ENCODE peak calls at places on chromosomes 2 and 18, in seven cellular contexts. S, N, C, L, K, U and E are unnamed samples.

GRCh38 chr2:133755515-133756311 is 187.4 kb upstream of the NCKAP5 start:
- DNase-seq in U (no peak), C (no peak), L (no peak), K (no peak), S (peak; percentile 99), N (no peak), E (no peak)

GRCh38 chr2:29518988-29519925 is 402.1 kb downstream of the ALK start:
- DNase-seq in S (peak; percentile 54), C (no peak), L (no peak), N (no peak), K (no peak), U (no peak), E (no peak)

GRCh38 chr2:88656690-88657089 is 29.4 kb upstream of the EIF2AK3 start:
- DNase-seq in N (no peak), C (no peak), K (peak; percentile 47), L (no peak), S (no peak), U (no peak), E (no peak)

GRCh38 chr18:42268793-42269192 is 313.8 kb downstream of the PIK3C3 start:
- DNase-seq in U (no peak), C (no peak), K (no peak), L (no peak), N (no peak), S (no peak), E (no peak)

GRCh38 chr2:23544589-23545295 is 159.8 kb downstream of the KLHL29 start:
- DNase-seq in L (no peak), S (no peak), U (no peak), N (no peak), C (no peak), K (no peak), E (no peak)

GRCh38 chr18:8773980-8774379 is 68.6 kb downstream of the MTCL1 start:
- DNase-seq in U (no peak), C (no peak), K (no peak), L (no peak), N (no peak), S (no peak), E (no peak)

GRCh38 chr2:97935719-97936161 is 60.0 kb downstream of the TMEM131 start:
- DNase-seq in K (no peak), N (peak; percentile 5), S (peak; percentile 13), C (no peak), U (no peak), L (no peak), E (no peak)

GRCh38 chr2:150470435-150470834 is 17.0 kb downstream of the RND3 start:
- DNase-seq in K (no peak), C (no peak), S (no peak), U (no peak), N (no peak), L (no peak), E (no peak)

GRCh38 chr18:48680339-48680738 is 141.5 kb downstream of the CTIF start:
- DNase-seq in C (no peak), L (peak; percentile 77), N (no peak), K (no peak), S (no peak), U (no peak), E (no peak)
- TF ChIP-seq CTCF in C (no peak), L (no peak), N (no peak), K (no peak), S (no peak), U (no peak), E (no peak)

DNA sequence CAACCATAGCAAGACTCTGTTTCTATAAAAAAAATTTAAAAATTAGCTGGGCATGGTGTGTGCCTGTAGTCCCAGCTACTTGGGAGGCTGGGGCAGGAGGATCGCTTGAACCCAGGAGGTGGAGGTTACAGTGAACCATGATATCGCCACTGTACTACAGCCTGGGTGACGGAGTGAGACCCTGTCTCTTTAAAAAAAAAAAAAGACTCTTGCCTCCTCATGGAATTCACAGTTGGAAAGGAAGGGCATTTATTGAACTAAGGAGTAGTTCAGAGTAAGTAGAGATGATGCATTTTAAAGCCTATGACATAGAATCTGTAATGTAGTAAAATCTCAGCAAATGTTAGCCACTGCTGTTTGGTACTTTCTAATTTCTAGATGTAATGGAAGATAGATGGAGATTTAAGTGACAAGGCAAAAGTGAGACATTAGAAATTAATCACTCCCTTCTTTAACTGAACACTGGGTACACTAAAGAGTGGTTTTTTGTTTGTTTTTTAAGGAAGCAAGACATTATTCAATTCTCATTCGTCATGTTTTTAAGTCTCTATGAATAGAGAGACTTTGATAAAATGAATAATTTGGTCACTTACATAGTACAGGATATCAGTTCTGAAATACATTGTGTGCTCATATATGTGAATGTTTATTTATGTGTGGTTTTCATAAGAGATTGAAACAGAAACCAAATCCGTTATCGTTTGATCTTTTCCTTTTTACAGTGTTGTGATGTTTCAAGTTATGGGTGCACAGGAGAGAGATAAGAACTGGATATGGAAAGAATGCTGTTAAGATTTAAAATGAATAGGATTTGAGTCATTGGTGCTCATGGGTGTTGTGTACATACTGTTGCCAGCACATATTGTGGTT is 186.1 kb upstream of the STON1 start:
- DNase-seq in C (no peak), N (peak; percentile 75), U (no peak), L (no peak), K (no peak), S (peak; percentile 55), E (peak; percentile 55)
- H3K27ac ChIP-seq in C (peak overlapping the region; percentile 52), N (peak overlapping the region; percentile 86), U (peak overlapping the region; percentile 34), L (no peak overlapping the region), K (peak overlapping the region; percentile 56), S (no peak overlapping the region), E (peak overlapping the region; percentile 60)

GRCh38 chr2:197782121-197782520 is 3.0 kb downstream of the BOLL start:
- DNase-seq in K (no peak), N (no peak), U (no peak), L (no peak), C (no peak), S (no peak), E (no peak)
- TF ChIP-seq CTCF in K (no peak), N (no peak), U (no peak), L (no peak), C (no peak), S (no peak), E (no peak)

GRCh38 chr2:99490088-99491065 is 560 bp upstream of the REV1 start:
- DNase-seq in S (peak; percentile 89), U (peak; percentile 84), L (peak; percentile 98), K (peak; percentile 81), C (peak; percentile 89), N (peak; percentile 93), E (peak; percentile 97)

GRCh38 chr2:99496021-99496420 is 6.2 kb upstream of the REV1 start:
- DNase-seq in U (no peak), L (no peak), S (no peak), C (no peak), K (no peak), N (no peak), E (no peak)

GRCh38 chr2:99489758-99490087 is at the start of gene REV1:
- DNase-seq in C (no peak), L (no peak), N (no peak), K (no peak), U (no peak), S (no peak), E (no peak)

GRCh38 chr2:99495461-99495860 is 5.6 kb upstream of the REV1 start:
- DNase-seq in K (no peak), S (no peak), U (no peak), C (no peak), L (no peak), N (no peak), E (no peak)

DNA sequence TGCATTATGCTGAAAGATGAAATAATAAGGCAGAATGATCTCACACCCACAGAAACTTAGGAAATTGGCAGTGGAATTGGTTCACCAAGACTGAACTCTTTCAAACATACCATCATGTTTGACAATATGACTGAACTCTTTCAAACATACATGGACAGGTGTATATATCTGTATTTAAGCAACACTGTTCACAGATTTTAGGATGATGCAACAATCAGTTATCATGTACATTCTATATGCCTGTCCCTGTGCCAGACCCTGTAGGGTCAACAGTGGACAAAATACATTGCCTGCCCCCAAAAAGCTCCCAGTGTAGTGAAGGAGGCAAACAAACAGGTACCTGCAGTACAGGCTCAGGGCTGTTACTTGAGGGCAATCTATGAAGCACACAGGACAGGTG is 2.9 kb upstream of the REV1 start:
- DNase-seq in U (no peak), S (no peak), K (no peak), N (no peak), C (no peak), L (no peak), E (no peak)
- H3K27ac ChIP-seq in U (no peak overlapping the region), S (no peak overlapping the region), K (no peak overlapping the region), N (no peak overlapping the region), C (no peak overlapping the region), L (no peak overlapping the region), E (no peak overlapping the region)

GRCh38 chr2:168350380-168350779 is 103.0 kb upstream of the STK39 start:
- DNase-seq in N (no peak), C (no peak), L (no peak), S (no peak), K (no peak), U (no peak), E (no peak)
- TF ChIP-seq CTCF in N (no peak), C (no peak), L (no peak), S (peak; percentile 8), K (no peak), U (no peak), E (no peak)

GRCh38 chr2:128444044-128444771 is 125.5 kb upstream of the HS6ST1 start:
- DNase-seq in S (no peak), K (no peak), U (no peak), C (peak; percentile 6), L (no peak), N (no peak), E (no peak)

GRCh38 chr2:128440666-128441340 is 122.1 kb upstream of the HS6ST1 start:
- DNase-seq in C (peak; percentile 12), K (no peak), S (no peak), U (no peak), N (no peak), L (no peak), E (no peak)

GRCh38 chr2:128442891-128443302 is 124.2 kb upstream of the HS6ST1 start:
- DNase-seq in C (peak; percentile 9), N (no peak), U (no peak), L (peak; percentile 80), K (no peak), S (no peak), E (no peak)

GRCh38 chr2:128441341-128442052 is 122.8 kb upstream of the HS6ST1 start:
- DNase-seq in K (no peak), S (no peak), U (no peak), L (peak; percentile 72), N (no peak), C (peak; percentile 9), E (no peak)

DNA sequence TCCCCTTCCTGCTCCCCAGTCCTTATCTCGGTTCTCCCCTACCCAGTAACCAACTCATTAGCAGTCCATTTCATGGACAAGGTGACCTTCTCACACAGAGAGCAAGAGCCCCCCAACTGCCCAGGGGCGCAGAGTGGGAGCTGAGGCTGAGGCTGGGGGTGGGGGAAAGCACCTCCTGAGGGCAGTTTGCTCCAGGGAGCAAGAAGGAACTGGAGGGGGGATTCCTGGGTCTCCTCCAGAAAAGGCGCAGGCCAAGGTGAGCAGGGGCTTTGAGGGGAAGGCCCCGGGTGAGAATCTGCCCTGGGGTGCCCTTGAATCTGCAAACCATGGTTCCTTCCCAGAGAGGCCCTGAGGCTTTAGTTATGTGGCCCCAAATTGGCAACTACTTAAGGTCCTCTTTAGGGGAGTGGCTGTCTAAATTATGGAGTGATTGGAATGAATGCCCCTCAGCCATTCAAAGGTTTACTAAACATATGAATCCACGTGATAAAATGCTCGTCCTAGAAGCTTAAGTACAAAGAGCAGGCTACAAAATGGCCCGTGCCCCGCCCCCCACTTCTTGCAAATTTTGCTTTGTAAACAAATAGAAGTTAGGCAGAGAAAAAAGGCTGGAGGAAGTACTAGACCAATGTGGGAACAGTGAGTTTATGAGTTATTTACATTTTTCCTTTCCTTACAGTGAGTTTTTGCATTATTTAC is 123.5 kb upstream of the HS6ST1 start:
- DNase-seq in N (no peak), S (no peak), L (no peak), C (peak; percentile 7), K (no peak), U (no peak), E (no peak)
- H3K27ac ChIP-seq in N (no peak overlapping the region), S (no peak overlapping the region), L (peak overlapping the region; percentile 57), C (no peak overlapping the region), K (no peak overlapping the region), U (no peak overlapping the region), E (no peak overlapping the region)